ENCODE peak calls at places on chromosomes 5 and 9, in six cellular contexts. One of them, this sample, is unnamed.

GRCh38 chr5:67291066-67291465 is 94.5 kb upstream of the CD180 start:
- DNase-seq in breast epithelium: no peak
- DNase-seq in cardiac fibroblast: no peak
- DNase-seq in amniotic epithelial cell: no peak
- DNase-seq in mammary epithelial cell: no peak
- DNase-seq in stomach: no peak
- DNase-seq in this sample: no peak

GRCh38 chr9:127877566-127877998 is at the start of gene AK1:
- DNase-seq in breast epithelium: peak; percentile 82
- DNase-seq in cardiac fibroblast: peak; percentile 52
- DNase-seq in amniotic epithelial cell: no peak
- DNase-seq in mammary epithelial cell: peak; percentile 34
- DNase-seq in stomach: peak; percentile 80
- DNase-seq in this sample: peak; percentile 84

GRCh38 chr9:135965124-135965756 is 4.1 kb upstream of the UBAC1 start:
- DNase-seq in breast epithelium: no peak
- DNase-seq in cardiac fibroblast: no peak
- DNase-seq in amniotic epithelial cell: no peak
- DNase-seq in mammary epithelial cell: no peak
- DNase-seq in stomach: no peak
- DNase-seq in this sample: no peak

GRCh38 chr9:29753638-29754037 is 2180.4 kb upstream of the C9orf72 start:
- DNase-seq in breast epithelium: no peak
- DNase-seq in cardiac fibroblast: no peak
- DNase-seq in amniotic epithelial cell: no peak
- DNase-seq in mammary epithelial cell: no peak
- DNase-seq in stomach: no peak
- DNase-seq in this sample: no peak

GRCh38 chr9:80873861-80874260 is 815.5 kb downstream of the TLE1 start:
- DNase-seq in breast epithelium: no peak
- DNase-seq in cardiac fibroblast: peak; percentile 34
- DNase-seq in amniotic epithelial cell: no peak
- DNase-seq in mammary epithelial cell: no peak
- DNase-seq in stomach: no peak
- DNase-seq in this sample: peak; percentile 6

GRCh38 chr5:138179277-138179857 is 455 bp downstream of the KIF20A start:
- DNase-seq in breast epithelium: no peak
- DNase-seq in cardiac fibroblast: peak; percentile 14
- DNase-seq in amniotic epithelial cell: no peak
- DNase-seq in mammary epithelial cell: peak; percentile 9
- DNase-seq in stomach: no peak
- DNase-seq in this sample: no peak

GRCh38 chr5:160675988-160676387 is 176.0 kb downstream of the ATP10B start:
- DNase-seq in breast epithelium: no peak
- DNase-seq in cardiac fibroblast: no peak
- DNase-seq in amniotic epithelial cell: no peak
- DNase-seq in mammary epithelial cell: no peak
- DNase-seq in stomach: no peak
- DNase-seq in this sample: no peak

GRCh38 chr5:69136296-69136695 is 30.7 kb upstream of the CCNB1 start:
- DNase-seq in breast epithelium: no peak
- DNase-seq in cardiac fibroblast: no peak
- DNase-seq in amniotic epithelial cell: peak; percentile 27
- DNase-seq in mammary epithelial cell: no peak
- DNase-seq in stomach: no peak
- DNase-seq in this sample: no peak

GRCh38 chr9:21153688-21154608 is 12.3 kb upstream of the IFNW1 start:
- DNase-seq in breast epithelium: no peak
- DNase-seq in cardiac fibroblast: peak; percentile 48
- DNase-seq in amniotic epithelial cell: peak; percentile 12
- DNase-seq in mammary epithelial cell: peak; percentile 35
- DNase-seq in stomach: no peak
- DNase-seq in this sample: peak; percentile 68

GRCh38 chr9:79165006-79165405 is 406.8 kb upstream of the TLE4 start:
- DNase-seq in breast epithelium: no peak
- DNase-seq in cardiac fibroblast: peak; percentile 59
- DNase-seq in amniotic epithelial cell: peak; percentile 79
- DNase-seq in mammary epithelial cell: peak; percentile 56
- DNase-seq in stomach: no peak
- DNase-seq in this sample: no peak

This sample was measured in myocyte.